ENCODE peak calls at places on chromosomes 12 and 14, in seven cellular contexts. One of them, this sample, is unnamed. For H3K27me3, the result is how much of the 10 kb centered on the place peaks cover.

GRCh38 chr14:92408186-92408585 is 85.2 kb downstream of the SLC24A4 start:
- DNase-seq in GM06990: no peak
- DNase-seq in cardiac muscle cell: peak
- DNase-seq in RWPE2: no peak
- DNase-seq in CD8-positive, alpha-beta T cell: no peak
- DNase-seq in left ventricle myocardium inferior: no peak
- DNase-seq in A673: no peak
- DNase-seq in this sample: no peak

GRCh38 chr14:32564591-32564990 is 235.5 kb downstream of the AKAP6 start:
- DNase-seq in GM06990: no peak
- DNase-seq in cardiac muscle cell: peak
- DNase-seq in RWPE2: no peak
- DNase-seq in CD8-positive, alpha-beta T cell: no peak
- DNase-seq in left ventricle myocardium inferior: no peak
- DNase-seq in A673: peak
- DNase-seq in this sample: peak

GRCh38 chr14:104306450-104307040 is 168.2 kb downstream of the KIF26A start:
- DNase-seq in GM06990: no peak
- DNase-seq in cardiac muscle cell: no peak
- DNase-seq in RWPE2: peak
- DNase-seq in CD8-positive, alpha-beta T cell: no peak
- DNase-seq in left ventricle myocardium inferior: peak
- DNase-seq in A673: no peak
- DNase-seq in this sample: no peak

GRCh38 chr14:75158843-75159614 is 17.4 kb downstream of the TMED10 start:
- DNase-seq in GM06990: peak
- DNase-seq in cardiac muscle cell: no peak
- DNase-seq in RWPE2: no peak
- DNase-seq in CD8-positive, alpha-beta T cell: no peak
- DNase-seq in left ventricle myocardium inferior: no peak
- DNase-seq in A673: no peak
- DNase-seq in this sample: no peak

GRCh38 chr14:89215166-89215940 is 201.7 kb downstream of the FOXN3 start:
- DNase-seq in GM06990: no peak
- DNase-seq in cardiac muscle cell: no peak
- DNase-seq in RWPE2: no peak
- DNase-seq in CD8-positive, alpha-beta T cell: no peak
- DNase-seq in left ventricle myocardium inferior: no peak
- DNase-seq in A673: no peak
- DNase-seq in this sample: peak

GRCh38 chr14:100556936-100557505 is 30.2 kb downstream of the BEGAIN start:
- DNase-seq in GM06990: no peak
- DNase-seq in cardiac muscle cell: no peak
- DNase-seq in RWPE2: no peak
- DNase-seq in CD8-positive, alpha-beta T cell: no peak
- DNase-seq in left ventricle myocardium inferior: no peak
- DNase-seq in A673: no peak
- DNase-seq in this sample: no peak

GRCh38 chr12:7019043-7019569 is 830 bp upstream of the LPCAT3 start:
- DNase-seq in GM06990: no peak
- DNase-seq in cardiac muscle cell: no peak
- DNase-seq in RWPE2: no peak
- DNase-seq in CD8-positive, alpha-beta T cell: no peak
- DNase-seq in left ventricle myocardium inferior: no peak
- DNase-seq in A673: peak
- DNase-seq in this sample: peak

GRCh38 chr14:32072701-32073100 is 4.4 kb upstream of the ARHGAP5 start:
- DNase-seq in GM06990: no peak
- DNase-seq in cardiac muscle cell: no peak
- DNase-seq in RWPE2: no peak
- DNase-seq in CD8-positive, alpha-beta T cell: no peak
- DNase-seq in left ventricle myocardium inferior: no peak
- DNase-seq in A673: peak
- DNase-seq in this sample: no peak

GRCh38 chr14:30210630-30211029 is 283.0 kb upstream of the PRKD1 start:
- DNase-seq in GM06990: no peak
- DNase-seq in cardiac muscle cell: peak
- DNase-seq in RWPE2: no peak
- DNase-seq in CD8-positive, alpha-beta T cell: no peak
- DNase-seq in left ventricle myocardium inferior: no peak
- DNase-seq in A673: no peak
- DNase-seq in this sample: no peak

GRCh38 chr12:124551268-124552144 is 15.9 kb downstream of the NCOR2 start:
- DNase-seq in GM06990: peak
- DNase-seq in cardiac muscle cell: no peak
- DNase-seq in RWPE2: no peak
- DNase-seq in CD8-positive, alpha-beta T cell: no peak
- DNase-seq in left ventricle myocardium inferior: peak
- DNase-seq in A673: peak
- DNase-seq in this sample: peak

GRCh38 chr12:76249501-76249900 is 98.7 kb downstream of the BBS10 start:
- DNase-seq in GM06990: no peak
- DNase-seq in cardiac muscle cell: no peak
- DNase-seq in RWPE2: no peak
- DNase-seq in CD8-positive, alpha-beta T cell: no peak
- DNase-seq in left ventricle myocardium inferior: no peak
- DNase-seq in A673: no peak
- DNase-seq in this sample: no peak

GRCh38 chr12:14257734-14258467 is 107.6 kb upstream of the ATF7IP start:
- DNase-seq in GM06990: peak
- DNase-seq in cardiac muscle cell: peak
- DNase-seq in RWPE2: peak
- DNase-seq in CD8-positive, alpha-beta T cell: peak
- DNase-seq in left ventricle myocardium inferior: no peak
- DNase-seq in A673: peak
- DNase-seq in this sample: peak

GRCh38 chr12:57240926-57241555 is 9.9 kb downstream of the STAC3 start:
- DNase-seq in GM06990: no peak
- DNase-seq in cardiac muscle cell: no peak
- DNase-seq in RWPE2: no peak
- DNase-seq in CD8-positive, alpha-beta T cell: no peak
- DNase-seq in left ventricle myocardium inferior: no peak
- DNase-seq in A673: no peak
- DNase-seq in this sample: peak

GRCh38 chr14:88463318-88463717 is 77.9 kb downstream of the SPATA7 start:
- DNase-seq in GM06990: no peak
- DNase-seq in cardiac muscle cell: peak
- DNase-seq in RWPE2: no peak
- DNase-seq in CD8-positive, alpha-beta T cell: no peak
- DNase-seq in left ventricle myocardium inferior: no peak
- DNase-seq in A673: peak
- DNase-seq in this sample: no peak

GRCh38 chr12:30837595-30837994 is 82.8 kb upstream of the CAPRIN2 start:
- DNase-seq in GM06990: no peak
- DNase-seq in cardiac muscle cell: no peak
- DNase-seq in RWPE2: no peak
- DNase-seq in CD8-positive, alpha-beta T cell: no peak
- DNase-seq in left ventricle myocardium inferior: no peak
- DNase-seq in A673: no peak
- DNase-seq in this sample: no peak
- H3K27me3 ChIP-seq in GM06990: under half
- H3K27me3 ChIP-seq in cardiac muscle cell: under half
- H3K27me3 ChIP-seq in RWPE2: under half
- H3K27me3 ChIP-seq in CD8-positive, alpha-beta T cell: under half
- H3K27me3 ChIP-seq in left ventricle myocardium inferior: half or more
- H3K27me3 ChIP-seq in A673: under half
- H3K27me3 ChIP-seq in this sample: under half

GRCh38 chr14:81434230-81434629 is 34.1 kb upstream of the STON2 start:
- DNase-seq in GM06990: no peak
- DNase-seq in cardiac muscle cell: no peak
- DNase-seq in RWPE2: no peak
- DNase-seq in CD8-positive, alpha-beta T cell: no peak
- DNase-seq in left ventricle myocardium inferior: no peak
- DNase-seq in A673: peak
- DNase-seq in this sample: no peak

GRCh38 chr14:81437226-81437625 is 37.1 kb upstream of the STON2 start:
- DNase-seq in GM06990: no peak
- DNase-seq in cardiac muscle cell: no peak
- DNase-seq in RWPE2: no peak
- DNase-seq in CD8-positive, alpha-beta T cell: no peak
- DNase-seq in left ventricle myocardium inferior: no peak
- DNase-seq in A673: no peak
- DNase-seq in this sample: no peak

GRCh38 chr14:81435578-81436295 is 35.6 kb upstream of the STON2 start:
- DNase-seq in GM06990: peak
- DNase-seq in cardiac muscle cell: peak
- DNase-seq in RWPE2: peak
- DNase-seq in CD8-positive, alpha-beta T cell: no peak
- DNase-seq in left ventricle myocardium inferior: peak
- DNase-seq in A673: peak
- DNase-seq in this sample: peak

GRCh38 chr14:81435048-81435577 is 35.0 kb upstream of the STON2 start:
- DNase-seq in GM06990: no peak
- DNase-seq in cardiac muscle cell: no peak
- DNase-seq in RWPE2: no peak
- DNase-seq in CD8-positive, alpha-beta T cell: no peak
- DNase-seq in left ventricle myocardium inferior: no peak
- DNase-seq in A673: no peak
- DNase-seq in this sample: no peak

GRCh38 chr14:81436296-81437138 is 36.4 kb upstream of the STON2 start:
- DNase-seq in GM06990: peak
- DNase-seq in cardiac muscle cell: peak
- DNase-seq in RWPE2: peak
- DNase-seq in CD8-positive, alpha-beta T cell: no peak
- DNase-seq in left ventricle myocardium inferior: peak
- DNase-seq in A673: peak
- DNase-seq in this sample: peak
- H3K27me3 ChIP-seq in GM06990: under half
- H3K27me3 ChIP-seq in cardiac muscle cell: half or more
- H3K27me3 ChIP-seq in RWPE2: under half
- H3K27me3 ChIP-seq in CD8-positive, alpha-beta T cell: under half
- H3K27me3 ChIP-seq in left ventricle myocardium inferior: half or more
- H3K27me3 ChIP-seq in A673: under half
- H3K27me3 ChIP-seq in this sample: under half

DNA sequence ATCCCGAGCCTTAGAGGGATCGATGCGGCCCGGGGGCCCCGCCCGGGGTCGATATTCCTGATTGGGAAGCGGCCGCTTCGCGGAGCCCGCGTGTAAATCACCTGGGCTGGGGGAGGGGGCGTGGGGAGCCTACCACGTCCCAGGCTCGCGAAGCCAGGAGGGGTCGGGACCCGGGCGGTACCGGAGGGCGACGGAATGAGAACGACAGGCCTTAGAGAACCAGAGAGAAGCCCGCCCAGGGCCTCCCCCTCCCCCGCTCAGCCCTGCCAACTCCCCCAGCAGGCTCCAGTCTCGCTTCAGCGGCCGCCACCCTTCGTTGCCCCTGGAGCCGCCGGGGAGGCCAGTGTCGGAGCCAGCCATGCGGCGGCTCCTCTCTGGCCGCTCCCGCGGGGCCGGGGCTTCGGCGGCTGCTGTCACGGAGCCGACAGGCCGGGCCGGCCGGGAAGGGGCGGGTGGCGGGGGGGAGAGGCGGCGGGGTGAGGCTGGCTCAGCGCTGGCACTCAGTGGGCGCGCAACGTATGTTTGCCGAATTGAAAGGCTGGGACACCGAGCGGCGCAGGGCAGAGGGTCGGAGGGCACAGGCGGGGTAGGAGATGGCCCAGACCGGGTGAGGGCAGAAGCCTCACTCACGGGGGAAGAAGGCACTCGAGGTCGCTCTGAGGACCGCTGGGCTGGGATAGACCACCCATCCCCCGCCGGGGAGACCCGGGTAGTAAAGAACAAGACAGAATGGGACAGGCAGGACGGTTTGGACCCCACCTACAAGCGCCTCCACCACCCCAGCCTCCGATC is 1.4 kb upstream of the DNAJC22 start:
- DNase-seq in GM06990: peak
- DNase-seq in cardiac muscle cell: no peak
- DNase-seq in RWPE2: peak
- DNase-seq in CD8-positive, alpha-beta T cell: no peak
- DNase-seq in left ventricle myocardium inferior: no peak
- DNase-seq in A673: peak
- DNase-seq in this sample: peak
- H3K27me3 ChIP-seq in GM06990: under half
- H3K27me3 ChIP-seq in cardiac muscle cell: half or more
- H3K27me3 ChIP-seq in RWPE2: half or more
- H3K27me3 ChIP-seq in CD8-positive, alpha-beta T cell: under half
- H3K27me3 ChIP-seq in left ventricle myocardium inferior: half or more
- H3K27me3 ChIP-seq in A673: under half
- H3K27me3 ChIP-seq in this sample: under half

GRCh38 chr12:24952389-24952788 is 3.5 kb upstream of the BCAT1 start:
- DNase-seq in GM06990: no peak
- DNase-seq in cardiac muscle cell: no peak
- DNase-seq in RWPE2: no peak
- DNase-seq in CD8-positive, alpha-beta T cell: no peak
- DNase-seq in left ventricle myocardium inferior: no peak
- DNase-seq in A673: no peak
- DNase-seq in this sample: no peak
- H3K27me3 ChIP-seq in GM06990: under half
- H3K27me3 ChIP-seq in cardiac muscle cell: under half
- H3K27me3 ChIP-seq in RWPE2: under half
- H3K27me3 ChIP-seq in CD8-positive, alpha-beta T cell: under half
- H3K27me3 ChIP-seq in left ventricle myocardium inferior: half or more
- H3K27me3 ChIP-seq in A673: under half
- H3K27me3 ChIP-seq in this sample: under half

DNA sequence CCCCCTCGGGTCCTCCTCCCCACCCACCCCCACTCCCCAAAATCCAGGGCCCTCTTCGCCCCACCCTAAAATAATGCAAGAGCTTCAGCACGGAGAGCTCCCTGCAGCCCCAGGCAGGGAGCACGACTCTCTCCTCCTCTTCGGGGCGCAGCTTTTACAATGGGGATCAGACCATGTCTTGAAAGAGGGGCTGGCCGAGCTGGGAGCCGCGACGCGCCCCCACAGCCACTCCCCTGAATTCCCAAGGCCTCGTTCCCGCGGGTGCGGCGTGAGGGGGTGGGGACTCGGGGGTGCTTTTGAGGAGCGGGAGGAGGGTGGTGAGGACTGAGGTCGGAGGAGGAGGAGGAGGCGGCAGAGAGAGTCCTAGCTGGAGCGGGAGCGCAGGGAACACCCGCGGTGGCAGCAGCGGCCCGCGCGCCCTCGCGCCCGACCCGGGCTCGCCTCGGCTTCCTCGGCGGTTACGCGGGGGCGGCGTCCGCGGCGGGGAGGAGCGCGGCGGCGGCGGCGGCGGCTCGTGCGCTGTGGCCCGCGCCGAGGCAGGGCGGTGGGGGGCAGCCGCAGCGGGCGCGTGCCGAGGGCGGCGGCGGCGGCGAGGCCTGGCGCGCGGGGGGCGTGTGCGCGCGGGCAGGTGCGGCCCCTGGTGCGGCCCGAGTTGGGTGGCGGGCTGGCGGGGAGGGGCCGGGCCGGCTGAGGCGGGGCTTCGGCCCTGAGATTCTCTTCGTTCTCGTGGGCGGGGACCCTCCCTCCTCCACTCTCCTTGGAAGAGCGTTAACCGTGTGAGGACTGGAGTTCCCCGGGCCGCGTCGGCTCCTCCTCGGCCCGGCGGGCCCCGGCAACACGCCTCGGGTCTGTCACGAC is at the start of gene ANKS1B:
- DNase-seq in GM06990: peak
- DNase-seq in cardiac muscle cell: peak
- DNase-seq in RWPE2: no peak
- DNase-seq in CD8-positive, alpha-beta T cell: no peak
- DNase-seq in left ventricle myocardium inferior: peak
- DNase-seq in A673: peak
- DNase-seq in this sample: peak
- H3K27me3 ChIP-seq in GM06990: under half
- H3K27me3 ChIP-seq in cardiac muscle cell: half or more
- H3K27me3 ChIP-seq in RWPE2: half or more
- H3K27me3 ChIP-seq in CD8-positive, alpha-beta T cell: under half
- H3K27me3 ChIP-seq in left ventricle myocardium inferior: under half
- H3K27me3 ChIP-seq in A673: half or more
- H3K27me3 ChIP-seq in this sample: under half